ENCODE peak calls at places on chromosomes 4 and X, in eight cellular contexts. One of them, this sample, is unnamed.

GRCh38 chr4:111046811-111047210 is 423.9 kb upstream of the PITX2 start:
- DNase-seq in K562: no peak
- DNase-seq in foreskin keratinocyte: no peak
- DNase-seq in right atrium auricular region: no peak
- DNase-seq in GM13976: no peak
- DNase-seq in cardiac fibroblast: no peak
- DNase-seq in PC-9: no peak
- DNase-seq in AG04450: no peak
- DNase-seq in this sample: no peak

GRCh38 chrX:48772602-48773001 is 11.1 kb downstream of the GLOD5 start:
- DNase-seq in K562: no peak
- DNase-seq in foreskin keratinocyte: no peak
- DNase-seq in right atrium auricular region: no peak
- DNase-seq in GM13976: no peak
- DNase-seq in cardiac fibroblast: no peak
- DNase-seq in PC-9: no peak
- DNase-seq in AG04450: no peak
- DNase-seq in this sample: no peak

GRCh38 chr4:169221662-169222061 is 49.1 kb downstream of the SH3RF1 start:
- DNase-seq in K562: no peak
- DNase-seq in foreskin keratinocyte: no peak
- DNase-seq in right atrium auricular region: no peak
- DNase-seq in GM13976: no peak
- DNase-seq in cardiac fibroblast: no peak
- DNase-seq in PC-9: no peak
- DNase-seq in AG04450: no peak
- DNase-seq in this sample: no peak

GRCh38 chr4:150087007-150087406 is 8.8 kb downstream of the DCLK2 start:
- DNase-seq in K562: no peak
- DNase-seq in foreskin keratinocyte: no peak
- DNase-seq in right atrium auricular region: no peak
- DNase-seq in GM13976: no peak
- DNase-seq in cardiac fibroblast: no peak
- DNase-seq in PC-9: peak
- DNase-seq in AG04450: no peak
- DNase-seq in this sample: no peak

GRCh38 chrX:119762718-119763117 is 4.3 kb downstream of the SOWAHD start:
- DNase-seq in K562: no peak
- DNase-seq in foreskin keratinocyte: peak
- DNase-seq in right atrium auricular region: no peak
- DNase-seq in GM13976: no peak
- DNase-seq in cardiac fibroblast: no peak
- DNase-seq in PC-9: no peak
- DNase-seq in AG04450: no peak
- DNase-seq in this sample: peak

GRCh38 chrX:14039344-14039743 is 9.7 kb upstream of the GEMIN8 start:
- DNase-seq in K562: peak
- DNase-seq in foreskin keratinocyte: no peak
- DNase-seq in right atrium auricular region: no peak
- DNase-seq in GM13976: peak
- DNase-seq in cardiac fibroblast: peak
- DNase-seq in PC-9: peak
- DNase-seq in AG04450: no peak
- DNase-seq in this sample: peak

GRCh38 chrX:24423960-24424359 is 41.1 kb upstream of the PDK3 start:
- DNase-seq in K562: no peak
- DNase-seq in foreskin keratinocyte: no peak
- DNase-seq in right atrium auricular region: no peak
- DNase-seq in GM13976: no peak
- DNase-seq in cardiac fibroblast: no peak
- DNase-seq in PC-9: peak
- DNase-seq in AG04450: no peak
- DNase-seq in this sample: no peak

GRCh38 chr4:151426513-151426912 is 17.5 kb downstream of the FHIP1A start:
- DNase-seq in K562: no peak
- DNase-seq in foreskin keratinocyte: no peak
- DNase-seq in right atrium auricular region: no peak
- DNase-seq in GM13976: no peak
- DNase-seq in cardiac fibroblast: no peak
- DNase-seq in PC-9: no peak
- DNase-seq in AG04450: no peak
- DNase-seq in this sample: no peak

GRCh38 chr4:55184600-55185523 is 59.5 kb upstream of the KDR start:
- DNase-seq in K562: peak
- DNase-seq in foreskin keratinocyte: peak
- DNase-seq in right atrium auricular region: no peak
- DNase-seq in GM13976: peak
- DNase-seq in cardiac fibroblast: peak
- DNase-seq in PC-9: no peak
- DNase-seq in AG04450: peak
- DNase-seq in this sample: peak

GRCh38 chr4:153113061-153113837 is 91.0 kb upstream of the TRIM2 start:
- DNase-seq in K562: no peak
- DNase-seq in foreskin keratinocyte: no peak
- DNase-seq in right atrium auricular region: peak
- DNase-seq in GM13976: no peak
- DNase-seq in cardiac fibroblast: peak
- DNase-seq in PC-9: no peak
- DNase-seq in AG04450: no peak
- DNase-seq in this sample: peak

GRCh38 chr4:25347971-25348370 is 29.1 kb upstream of the ANAPC4 start:
- DNase-seq in K562: no peak
- DNase-seq in foreskin keratinocyte: no peak
- DNase-seq in right atrium auricular region: no peak
- DNase-seq in GM13976: no peak
- DNase-seq in cardiac fibroblast: no peak
- DNase-seq in PC-9: no peak
- DNase-seq in AG04450: no peak
- DNase-seq in this sample: no peak

GRCh38 chr4:7805533-7806079 is 134.1 kb downstream of the AFAP1 start:
- DNase-seq in K562: no peak
- DNase-seq in foreskin keratinocyte: peak
- DNase-seq in right atrium auricular region: peak
- DNase-seq in GM13976: no peak
- DNase-seq in cardiac fibroblast: peak
- DNase-seq in PC-9: peak
- DNase-seq in AG04450: peak
- DNase-seq in this sample: no peak

GRCh38 chrX:154486396-154487207 is at the start of gene UBL4A:
- DNase-seq in K562: peak
- DNase-seq in foreskin keratinocyte: no peak
- DNase-seq in right atrium auricular region: no peak
- DNase-seq in GM13976: peak
- DNase-seq in cardiac fibroblast: peak
- DNase-seq in PC-9: peak
- DNase-seq in AG04450: no peak
- DNase-seq in this sample: peak

GRCh38 chr4:19236473-19236872 is 1015.2 kb upstream of the SLIT2 start:
- DNase-seq in K562: no peak
- DNase-seq in foreskin keratinocyte: no peak
- DNase-seq in right atrium auricular region: no peak
- DNase-seq in GM13976: no peak
- DNase-seq in cardiac fibroblast: no peak
- DNase-seq in PC-9: no peak
- DNase-seq in AG04450: no peak
- DNase-seq in this sample: no peak

GRCh38 chr4:101682946-101683345 is 107.6 kb upstream of the BANK1 start:
- DNase-seq in K562: no peak
- DNase-seq in foreskin keratinocyte: no peak
- DNase-seq in right atrium auricular region: no peak
- DNase-seq in GM13976: no peak
- DNase-seq in cardiac fibroblast: no peak
- DNase-seq in PC-9: no peak
- DNase-seq in AG04450: no peak
- DNase-seq in this sample: no peak

GRCh38 chr4:143587703-143588102 is 74.2 kb downstream of the SMARCA5 start:
- DNase-seq in K562: no peak
- DNase-seq in foreskin keratinocyte: peak
- DNase-seq in right atrium auricular region: no peak
- DNase-seq in GM13976: no peak
- DNase-seq in cardiac fibroblast: peak
- DNase-seq in PC-9: no peak
- DNase-seq in AG04450: no peak
- DNase-seq in this sample: peak
- TF ChIP-seq CTCF in K562: peak
- TF ChIP-seq CTCF in foreskin keratinocyte: peak
- TF ChIP-seq CTCF in right atrium auricular region: peak
- TF ChIP-seq CTCF in GM13976: no peak
- TF ChIP-seq CTCF in cardiac fibroblast: peak
- TF ChIP-seq CTCF in PC-9: no peak
- TF ChIP-seq CTCF in AG04450: no peak
- TF ChIP-seq CTCF in this sample: peak

GRCh38 chr4:116070283-116070682 is 956.9 kb upstream of the NDST4 start:
- DNase-seq in K562: no peak
- DNase-seq in foreskin keratinocyte: peak
- DNase-seq in right atrium auricular region: no peak
- DNase-seq in GM13976: no peak
- DNase-seq in cardiac fibroblast: no peak
- DNase-seq in PC-9: no peak
- DNase-seq in AG04450: no peak
- DNase-seq in this sample: no peak
- TF ChIP-seq CTCF in K562: no peak
- TF ChIP-seq CTCF in foreskin keratinocyte: no peak
- TF ChIP-seq CTCF in right atrium auricular region: no peak
- TF ChIP-seq CTCF in GM13976: no peak
- TF ChIP-seq CTCF in cardiac fibroblast: no peak
- TF ChIP-seq CTCF in PC-9: no peak
- TF ChIP-seq CTCF in AG04450: no peak
- TF ChIP-seq CTCF in this sample: no peak

GRCh38 chr4:97404876-97405523 is 738.3 kb downstream of the STPG2 start:
- DNase-seq in K562: no peak
- DNase-seq in foreskin keratinocyte: no peak
- DNase-seq in right atrium auricular region: no peak
- DNase-seq in GM13976: no peak
- DNase-seq in cardiac fibroblast: no peak
- DNase-seq in PC-9: no peak
- DNase-seq in AG04450: no peak
- DNase-seq in this sample: no peak
- TF ChIP-seq CTCF in K562: no peak
- TF ChIP-seq CTCF in foreskin keratinocyte: no peak
- TF ChIP-seq CTCF in right atrium auricular region: no peak
- TF ChIP-seq CTCF in GM13976: no peak
- TF ChIP-seq CTCF in cardiac fibroblast: no peak
- TF ChIP-seq CTCF in PC-9: no peak
- TF ChIP-seq CTCF in AG04450: no peak
- TF ChIP-seq CTCF in this sample: no peak

DNA sequence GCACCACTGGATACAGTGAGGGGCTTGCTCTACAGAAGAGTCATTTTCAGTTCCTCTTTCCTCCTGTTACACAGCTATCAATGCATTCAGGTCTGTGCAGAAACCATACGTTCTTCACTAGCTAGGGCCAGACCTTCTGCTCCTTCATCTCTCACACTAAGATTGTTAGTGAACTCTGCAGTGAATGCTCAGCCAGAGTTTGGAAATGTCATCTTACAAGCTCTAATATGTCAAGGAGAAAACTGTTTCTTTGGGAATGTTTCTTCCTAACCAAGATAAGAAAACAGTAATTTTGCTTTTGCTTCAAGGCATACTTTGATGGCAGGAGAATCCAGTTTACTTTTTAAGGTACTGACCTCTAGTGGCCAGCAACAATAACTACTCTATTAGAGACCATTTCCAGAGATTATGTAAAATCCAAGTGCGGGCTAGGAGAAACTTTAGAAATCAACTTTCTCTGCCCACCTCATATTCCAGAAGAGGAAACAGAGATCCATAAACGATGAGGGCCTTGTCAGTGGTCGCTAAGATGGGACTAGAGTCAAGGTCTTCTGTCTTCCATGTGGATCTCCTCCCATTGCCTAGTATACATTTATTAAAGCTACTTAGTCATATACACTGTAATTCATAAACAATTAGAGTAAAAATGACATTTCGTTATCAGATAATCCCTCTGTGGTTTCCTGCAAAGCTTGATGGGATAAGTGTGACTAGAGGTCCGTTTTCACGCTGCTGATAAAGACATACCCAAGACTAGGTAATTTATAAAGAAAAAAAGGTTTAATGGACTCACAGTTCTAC is 12.1 kb upstream of the CC2D2A start:
- DNase-seq in K562: peak
- DNase-seq in foreskin keratinocyte: peak
- DNase-seq in right atrium auricular region: no peak
- DNase-seq in GM13976: peak
- DNase-seq in cardiac fibroblast: peak
- DNase-seq in PC-9: no peak
- DNase-seq in AG04450: no peak
- DNase-seq in this sample: peak
- TF ChIP-seq CTCF in K562: peak
- TF ChIP-seq CTCF in foreskin keratinocyte: peak
- TF ChIP-seq CTCF in right atrium auricular region: peak
- TF ChIP-seq CTCF in GM13976: peak
- TF ChIP-seq CTCF in cardiac fibroblast: peak
- TF ChIP-seq CTCF in PC-9: peak
- TF ChIP-seq CTCF in AG04450: peak
- TF ChIP-seq CTCF in this sample: peak

GRCh38 chrX:40465735-40466551 is 114.8 kb upstream of the ATP6AP2 start:
- DNase-seq in K562: peak
- DNase-seq in foreskin keratinocyte: no peak
- DNase-seq in right atrium auricular region: no peak
- DNase-seq in GM13976: no peak
- DNase-seq in cardiac fibroblast: peak
- DNase-seq in PC-9: no peak
- DNase-seq in AG04450: no peak
- DNase-seq in this sample: peak

GRCh38 chrX:40471965-40472648 is 108.7 kb upstream of the ATP6AP2 start:
- DNase-seq in K562: peak
- DNase-seq in foreskin keratinocyte: peak
- DNase-seq in right atrium auricular region: no peak
- DNase-seq in GM13976: peak
- DNase-seq in cardiac fibroblast: peak
- DNase-seq in PC-9: no peak
- DNase-seq in AG04450: peak
- DNase-seq in this sample: peak

GRCh38 chrX:40470830-40471429 is 109.8 kb upstream of the ATP6AP2 start:
- DNase-seq in K562: no peak
- DNase-seq in foreskin keratinocyte: no peak
- DNase-seq in right atrium auricular region: no peak
- DNase-seq in GM13976: no peak
- DNase-seq in cardiac fibroblast: no peak
- DNase-seq in PC-9: no peak
- DNase-seq in AG04450: no peak
- DNase-seq in this sample: no peak

GRCh38 chrX:40469316-40469715 is 111.5 kb upstream of the ATP6AP2 start:
- DNase-seq in K562: no peak
- DNase-seq in foreskin keratinocyte: no peak
- DNase-seq in right atrium auricular region: no peak
- DNase-seq in GM13976: no peak
- DNase-seq in cardiac fibroblast: no peak
- DNase-seq in PC-9: no peak
- DNase-seq in AG04450: no peak
- DNase-seq in this sample: no peak

GRCh38 chrX:40468033-40468979 is 112.5 kb upstream of the ATP6AP2 start:
- DNase-seq in K562: peak
- DNase-seq in foreskin keratinocyte: peak
- DNase-seq in right atrium auricular region: peak
- DNase-seq in GM13976: peak
- DNase-seq in cardiac fibroblast: peak
- DNase-seq in PC-9: peak
- DNase-seq in AG04450: no peak
- DNase-seq in this sample: peak
- TF ChIP-seq CTCF in K562: peak
- TF ChIP-seq CTCF in foreskin keratinocyte: peak
- TF ChIP-seq CTCF in right atrium auricular region: peak
- TF ChIP-seq CTCF in GM13976: peak
- TF ChIP-seq CTCF in cardiac fibroblast: peak
- TF ChIP-seq CTCF in PC-9: no peak
- TF ChIP-seq CTCF in AG04450: no peak
- TF ChIP-seq CTCF in this sample: peak

This sample was measured in GM12865.